ENCODE peak calls at places on chromosomes 7 and 10, in five cellular contexts. One of them, this sample, is unnamed.

GRCh38 chr7:148495614-148496013 is 95.0 kb upstream of the C7orf33 start:
- DNase-seq in HCT116: no peak
- DNase-seq in K562: no peak
- DNase-seq in GM12878: no peak
- DNase-seq in HepG2: no peak
- DNase-seq in this sample: no peak

GRCh38 chr7:141268614-141269013 is 194.8 kb downstream of the TMEM178B start:
- DNase-seq in HCT116: no peak
- DNase-seq in K562: no peak
- DNase-seq in GM12878: no peak
- DNase-seq in HepG2: peak; percentile 56
- DNase-seq in this sample: no peak

GRCh38 chr7:133837248-133837647 is 289.9 kb upstream of the LRGUK start:
- DNase-seq in HCT116: no peak
- DNase-seq in K562: no peak
- DNase-seq in GM12878: no peak
- DNase-seq in HepG2: no peak
- DNase-seq in this sample: no peak

GRCh38 chr7:79293655-79294142 is 159.8 kb downstream of the MAGI2 start:
- DNase-seq in HCT116: no peak
- DNase-seq in K562: no peak
- DNase-seq in GM12878: no peak
- DNase-seq in HepG2: peak; percentile 86
- DNase-seq in this sample: peak; percentile 93

GRCh38 chr7:91569702-91570457 is 305.6 kb downstream of the FZD1 start:
- DNase-seq in HCT116: no peak
- DNase-seq in K562: no peak
- DNase-seq in GM12878: no peak
- DNase-seq in HepG2: no peak
- DNase-seq in this sample: peak; percentile 17

GRCh38 chr10:47418321-47418720 is 34.2 kb upstream of the ZNF488 start:
- DNase-seq in HCT116: no peak
- DNase-seq in K562: no peak
- DNase-seq in GM12878: no peak
- DNase-seq in HepG2: no peak
- DNase-seq in this sample: no peak

GRCh38 chr7:116547347-116547746 is 22.5 kb downstream of the CAV1 start:
- DNase-seq in HCT116: no peak
- DNase-seq in K562: no peak
- DNase-seq in GM12878: no peak
- DNase-seq in HepG2: no peak
- DNase-seq in this sample: no peak

GRCh38 chr7:101402081-101402779 is 39.6 kb downstream of the COL26A1 start:
- DNase-seq in HCT116: no peak
- DNase-seq in K562: no peak
- DNase-seq in GM12878: no peak
- DNase-seq in HepG2: no peak
- DNase-seq in this sample: peak; percentile 83

GRCh38 chr7:2159176-2159520 is 73.6 kb downstream of the MAD1L1 start:
- DNase-seq in HCT116: no peak
- DNase-seq in K562: no peak
- DNase-seq in GM12878: no peak
- DNase-seq in HepG2: no peak
- DNase-seq in this sample: no peak

GRCh38 chr7:101235050-101235449 is 2.6 kb downstream of the CLDN15 start:
- DNase-seq in HCT116: no peak
- DNase-seq in K562: peak; percentile 55
- DNase-seq in GM12878: no peak
- DNase-seq in HepG2: peak; percentile 29
- DNase-seq in this sample: no peak

GRCh38 chr7:47266131-47266706 is 315.7 kb downstream of the TNS3 start:
- DNase-seq in HCT116: peak; percentile 32
- DNase-seq in K562: peak; percentile 64
- DNase-seq in GM12878: peak; percentile 12
- DNase-seq in HepG2: peak; percentile 82
- DNase-seq in this sample: peak; percentile 54

GRCh38 chr10:75955953-75956352 is 524.5 kb downstream of the LRMDA start:
- DNase-seq in HCT116: no peak
- DNase-seq in K562: no peak
- DNase-seq in GM12878: no peak
- DNase-seq in HepG2: no peak
- DNase-seq in this sample: no peak

GRCh38 chr7:36285276-36285675 is 104.4 kb upstream of the ANLN start:
- DNase-seq in HCT116: no peak
- DNase-seq in K562: no peak
- DNase-seq in GM12878: no peak
- DNase-seq in HepG2: no peak
- DNase-seq in this sample: no peak

GRCh38 chr7:16851829-16852228 is 30.0 kb downstream of the AGR3 start:
- DNase-seq in HCT116: no peak
- DNase-seq in K562: no peak
- DNase-seq in GM12878: no peak
- DNase-seq in HepG2: no peak
- DNase-seq in this sample: no peak

GRCh38 chr10:16779375-16779774 is 37.8 kb downstream of the RSU1 start:
- DNase-seq in HCT116: no peak
- DNase-seq in K562: no peak
- DNase-seq in GM12878: no peak
- DNase-seq in HepG2: no peak
- DNase-seq in this sample: no peak

GRCh38 chr10:77513783-77514331 is 123.8 kb downstream of the KCNMA1 start:
- DNase-seq in HCT116: peak; percentile 74
- DNase-seq in K562: no peak
- DNase-seq in GM12878: no peak
- DNase-seq in HepG2: no peak
- DNase-seq in this sample: no peak

DNA sequence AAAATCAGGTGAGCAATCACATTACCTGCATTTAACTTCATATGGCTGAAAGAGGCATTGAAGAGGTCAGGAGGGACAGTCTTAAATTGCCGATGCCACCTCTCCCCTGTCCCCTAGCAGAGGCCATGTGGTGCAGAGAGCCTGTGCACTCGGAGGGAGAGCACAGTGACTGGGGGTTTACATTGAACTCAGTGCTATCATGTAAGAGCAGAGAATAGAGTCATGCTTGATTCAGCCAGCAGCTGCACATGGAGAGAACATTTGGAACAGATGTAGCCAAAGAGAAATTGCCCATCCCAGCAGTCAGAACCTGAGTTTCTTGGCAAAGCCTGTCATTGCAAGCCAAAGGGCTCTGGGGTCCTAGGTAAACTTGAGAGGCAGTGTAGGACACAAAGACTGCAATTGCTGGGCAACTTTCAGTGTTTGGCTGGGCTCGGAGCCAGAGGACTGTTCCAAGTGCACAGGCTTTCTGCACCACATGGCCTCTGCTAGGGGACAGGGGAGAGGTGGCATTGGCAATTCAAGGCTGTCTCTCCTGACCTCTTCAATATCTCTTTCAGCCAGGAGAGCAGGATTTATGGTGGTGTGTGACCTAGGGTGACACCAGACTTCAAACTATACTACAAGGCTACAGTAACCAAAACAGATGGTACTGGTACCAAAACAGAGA is 267.1 kb downstream of the REEP3 start:
- DNase-seq in HCT116: no peak
- DNase-seq in K562: no peak
- DNase-seq in GM12878: no peak
- DNase-seq in HepG2: no peak
- DNase-seq in this sample: no peak
- TF ChIP-seq JUND in HCT116: no peak
- TF ChIP-seq JUND in K562: no peak
- TF ChIP-seq JUND in GM12878: no peak
- TF ChIP-seq JUND in HepG2: no peak
- TF ChIP-seq JUND in this sample: no peak

GRCh38 chr7:28520074-28521015 is 108.0 kb downstream of the CREB5 start:
- DNase-seq in HCT116: no peak
- DNase-seq in K562: no peak
- DNase-seq in GM12878: no peak
- DNase-seq in HepG2: no peak
- DNase-seq in this sample: peak; percentile 13
- TF ChIP-seq JUND in HCT116: no peak
- TF ChIP-seq JUND in K562: no peak
- TF ChIP-seq JUND in GM12878: no peak
- TF ChIP-seq JUND in HepG2: no peak
- TF ChIP-seq JUND in this sample: no peak

GRCh38 chr10:6625428-6625827 is 45.4 kb upstream of the PRKCQ start:
- DNase-seq in HCT116: no peak
- DNase-seq in K562: no peak
- DNase-seq in GM12878: no peak
- DNase-seq in HepG2: no peak
- DNase-seq in this sample: no peak

GRCh38 chr10:6619663-6620062 is 39.6 kb upstream of the PRKCQ start:
- DNase-seq in HCT116: no peak
- DNase-seq in K562: no peak
- DNase-seq in GM12878: no peak
- DNase-seq in HepG2: no peak
- DNase-seq in this sample: no peak

GRCh38 chr10:6624392-6624791 is 44.3 kb upstream of the PRKCQ start:
- DNase-seq in HCT116: no peak
- DNase-seq in K562: no peak
- DNase-seq in GM12878: no peak
- DNase-seq in HepG2: no peak
- DNase-seq in this sample: no peak

GRCh38 chr10:6618340-6618739 is 38.3 kb upstream of the PRKCQ start:
- DNase-seq in HCT116: no peak
- DNase-seq in K562: no peak
- DNase-seq in GM12878: no peak
- DNase-seq in HepG2: no peak
- DNase-seq in this sample: no peak

GRCh38 chr10:6621536-6621935 is 41.5 kb upstream of the PRKCQ start:
- DNase-seq in HCT116: no peak
- DNase-seq in K562: no peak
- DNase-seq in GM12878: no peak
- DNase-seq in HepG2: no peak
- DNase-seq in this sample: no peak
- TF ChIP-seq JUND in HCT116: no peak
- TF ChIP-seq JUND in K562: no peak
- TF ChIP-seq JUND in GM12878: no peak
- TF ChIP-seq JUND in HepG2: no peak
- TF ChIP-seq JUND in this sample: no peak

DNA sequence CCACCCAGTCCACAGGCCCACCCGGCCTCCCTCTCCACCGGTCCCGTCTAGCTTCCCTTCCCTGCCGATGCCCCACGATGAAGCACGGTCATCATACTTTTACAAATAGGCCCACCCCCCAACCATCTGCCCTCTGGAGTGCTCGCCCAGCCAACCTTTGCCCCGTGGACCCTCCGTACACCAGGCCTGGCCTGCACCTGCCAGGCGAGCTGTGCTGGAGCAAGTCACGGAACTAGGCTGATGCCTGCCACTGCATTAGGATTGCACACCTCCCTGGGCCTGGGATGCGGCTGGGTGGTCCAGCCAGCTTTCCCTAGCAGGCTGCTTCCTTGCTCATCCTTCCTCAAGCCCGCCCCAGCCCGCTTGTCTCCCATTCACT is 44.7 kb downstream of the PPIF start:
- DNase-seq in HCT116: no peak
- DNase-seq in K562: no peak
- DNase-seq in GM12878: no peak
- DNase-seq in HepG2: no peak
- DNase-seq in this sample: no peak
- TF ChIP-seq JUND in HCT116: no peak
- TF ChIP-seq JUND in K562: no peak
- TF ChIP-seq JUND in GM12878: no peak
- TF ChIP-seq JUND in HepG2: no peak
- TF ChIP-seq JUND in this sample: no peak

GRCh38 chr10:63766766-63767505 is 245.7 kb downstream of the REEP3 start:
- DNase-seq in HCT116: no peak
- DNase-seq in K562: no peak
- DNase-seq in GM12878: no peak
- DNase-seq in HepG2: peak; percentile 24
- DNase-seq in this sample: no peak

GRCh38 chr10:63770523-63770922 is 249.3 kb downstream of the REEP3 start:
- DNase-seq in HCT116: no peak
- DNase-seq in K562: no peak
- DNase-seq in GM12878: no peak
- DNase-seq in HepG2: no peak
- DNase-seq in this sample: no peak

GRCh38 chr10:63765126-63765525 is 243.9 kb downstream of the REEP3 start:
- DNase-seq in HCT116: no peak
- DNase-seq in K562: no peak
- DNase-seq in GM12878: no peak
- DNase-seq in HepG2: no peak
- DNase-seq in this sample: no peak

GRCh38 chr10:63769367-63769766 is 248.2 kb downstream of the REEP3 start:
- DNase-seq in HCT116: no peak
- DNase-seq in K562: no peak
- DNase-seq in GM12878: no peak
- DNase-seq in HepG2: no peak
- DNase-seq in this sample: no peak

DNA sequence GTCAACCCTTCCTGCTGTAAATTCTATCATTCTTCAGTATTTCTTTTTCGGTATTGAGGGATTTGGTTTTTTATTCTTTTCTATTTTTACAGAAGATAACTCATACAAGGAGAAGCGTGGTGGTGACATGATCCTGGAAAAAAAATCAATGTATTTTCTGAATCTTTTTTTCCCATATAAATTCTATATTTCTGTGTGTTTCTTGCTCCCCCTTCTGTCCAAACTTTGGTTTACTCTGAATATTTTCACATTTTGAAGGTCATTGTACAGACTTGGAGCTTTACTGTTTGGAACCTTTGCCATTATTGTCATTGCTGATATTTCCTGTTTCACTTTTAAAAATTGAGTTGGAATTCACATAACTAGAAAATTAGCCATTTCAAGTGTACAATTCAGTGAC is 246.3 kb downstream of the REEP3 start:
- DNase-seq in HCT116: no peak
- DNase-seq in K562: no peak
- DNase-seq in GM12878: no peak
- DNase-seq in HepG2: peak; percentile 4
- DNase-seq in this sample: no peak
- TF ChIP-seq JUND in HCT116: no peak
- TF ChIP-seq JUND in K562: no peak
- TF ChIP-seq JUND in GM12878: no peak
- TF ChIP-seq JUND in HepG2: no peak
- TF ChIP-seq JUND in this sample: no peak

GRCh38 chr10:102267748-102268147 is 22.4 kb downstream of the GBF1 start:
- DNase-seq in HCT116: no peak
- DNase-seq in K562: no peak
- DNase-seq in GM12878: no peak
- DNase-seq in HepG2: no peak
- DNase-seq in this sample: no peak
- TF ChIP-seq JUND in HCT116: no peak
- TF ChIP-seq JUND in K562: no peak
- TF ChIP-seq JUND in GM12878: no peak
- TF ChIP-seq JUND in HepG2: no peak
- TF ChIP-seq JUND in this sample: no peak

DNA sequence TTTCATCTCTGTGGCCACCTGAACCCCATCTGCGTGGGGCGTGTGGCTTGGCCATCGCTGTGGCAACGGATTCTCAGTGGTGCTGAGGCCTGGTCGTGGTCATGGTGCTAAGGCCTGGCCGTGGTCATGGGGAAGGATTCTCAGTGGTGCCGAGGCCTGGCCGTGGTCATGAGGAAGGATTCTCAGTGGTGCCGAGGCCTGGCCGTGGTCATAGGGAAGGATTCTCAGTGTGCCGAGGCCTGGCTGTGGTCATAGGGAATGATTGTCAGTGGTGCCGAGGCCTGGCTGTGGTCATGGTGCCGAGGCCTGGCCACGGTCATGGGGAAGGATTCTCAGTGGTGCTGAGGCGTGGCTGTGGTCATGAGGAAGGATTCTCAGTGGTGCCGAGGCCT is 328.0 kb downstream of the ADARB2 start:
- DNase-seq in HCT116: no peak
- DNase-seq in K562: no peak
- DNase-seq in GM12878: no peak
- DNase-seq in HepG2: no peak
- DNase-seq in this sample: no peak
- TF ChIP-seq JUND in HCT116: no peak
- TF ChIP-seq JUND in K562: no peak
- TF ChIP-seq JUND in GM12878: no peak
- TF ChIP-seq JUND in HepG2: no peak
- TF ChIP-seq JUND in this sample: no peak

This sample was measured in T47D.